ENCODE peak calls at places on chromosomes 16 and 17, in eight cellular contexts. K is naive thymus-derived CD4-positive, alpha-beta T cell; H is gastrocnemius medialis; P is esophagus squamous epithelium; J is DND-41; Y is lower lobe of right lung; Q is keratinocyte; V is neuronal stem cell. R is an unnamed sample. For H3K4me1 and H3K27me3, the result is how much of the 10 kb centered on the place peaks cover.

GRCh38 chr16:31177136-31177535 is 2.8 kb upstream of the FUS start:
- DNase-seq in J (peak), Y (peak), Q (no peak), P (no peak), H (no peak), V (no peak), K (peak), R (peak)

GRCh38 chr16:12191102-12191501 is 214.6 kb downstream of the SNX29 start:
- DNase-seq in V (no peak), Q (no peak), J (no peak), H (no peak), K (no peak), P (no peak), Y (no peak), R (no peak)

GRCh38 chr17:3690094-3690715 is 5.8 kb downstream of the P2RX5 start:
- DNase-seq in P (no peak), V (no peak), K (no peak), J (no peak), Y (peak), Q (no peak), H (no peak), R (peak)

GRCh38 chr16:86214326-86215232 is 295.7 kb upstream of the FOXF1 start:
- DNase-seq in Q (no peak), H (no peak), V (no peak), Y (no peak), J (no peak), K (no peak), P (no peak), R (no peak)

GRCh38 chr16:89890200-89890599 is 16.8 kb downstream of the TCF25 start:
- DNase-seq in P (no peak), V (no peak), Q (no peak), Y (no peak), K (no peak), H (no peak), J (no peak), R (no peak)

GRCh38 chr17:9329251-9329921 is 246.2 kb downstream of the STX8 start:
- DNase-seq in H (peak), Q (no peak), Y (no peak), K (no peak), V (no peak), J (no peak), P (no peak), R (no peak)

GRCh38 chr16:85396879-85397871 is 215.9 kb upstream of the GSE1 start:
- DNase-seq in K (no peak), V (no peak), Q (no peak), H (no peak), J (peak), Y (peak), P (no peak), R (no peak)

GRCh38 chr17:12789976-12790805 is 893 bp downstream of the ARHGAP44 start:
- DNase-seq in P (no peak), V (peak), H (no peak), Q (no peak), Y (no peak), J (no peak), K (no peak), R (no peak)

GRCh38 chr17:62101090-62101489 is 36.0 kb upstream of the MED13 start:
- DNase-seq in H (no peak), V (no peak), K (no peak), J (no peak), P (no peak), Y (no peak), Q (no peak), R (no peak)

GRCh38 chr17:2706911-2707510 is 4.6 kb downstream of the CLUH start:
- DNase-seq in H (peak), K (no peak), P (no peak), J (no peak), Q (no peak), V (no peak), Y (peak), R (no peak)

DNA sequence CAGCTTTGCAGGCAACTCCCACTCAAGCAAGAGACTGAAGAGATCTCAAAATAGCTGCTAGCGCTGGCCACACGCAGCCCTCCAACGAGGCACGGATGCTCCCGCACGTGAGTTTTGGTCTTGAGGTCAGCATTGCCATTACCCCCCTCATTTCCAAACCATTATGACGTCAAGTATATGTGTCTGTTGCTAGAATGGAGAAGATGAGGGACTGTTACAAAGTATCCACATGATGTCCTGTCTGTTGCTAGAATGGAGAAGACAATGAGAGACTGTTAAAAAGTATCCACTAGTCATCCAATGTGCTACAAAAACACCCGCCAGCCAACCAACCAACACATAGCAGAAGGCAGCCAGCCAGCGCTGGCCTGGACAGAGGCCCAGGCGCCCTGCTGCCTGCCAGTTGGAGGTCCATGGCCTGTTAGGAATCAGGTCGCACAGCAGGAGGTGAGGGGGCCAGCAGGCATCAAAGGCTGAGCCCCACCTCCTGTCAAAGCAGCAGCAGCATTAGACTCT is 24.8 kb downstream of the KLHDC4 start:
- DNase-seq in H (no peak), P (no peak), V (no peak), J (no peak), Q (no peak), K (no peak), Y (no peak), R (no peak)
- H3K27ac ChIP-seq in H (no peak), P (no peak), V (no peak), J (no peak), Q (no peak), K (no peak), Y (no peak), R (no peak)

GRCh38 chr17:8152112-8152775 is at the start of gene PER1:
- DNase-seq in J (peak), P (peak), K (peak), Q (no peak), Y (peak), V (peak), H (peak), R (peak)
- H3K4me1 ChIP-seq in J (half or more), P (under half), K (half or more), Q (under half), Y (half or more), V (under half), H (under half), R (half or more)

GRCh38 chr17:48693178-48693577 is 29.1 kb downstream of the PRAC1 start:
- DNase-seq in K (no peak), V (no peak), H (no peak), P (no peak), J (no peak), Q (no peak), Y (no peak), R (no peak)

GRCh38 chr17:48690655-48691054 is 31.7 kb downstream of the PRAC1 start:
- DNase-seq in J (no peak), Y (no peak), P (no peak), H (no peak), V (no peak), Q (no peak), K (no peak), R (no peak)

GRCh38 chr17:48692049-48692448 is 30.3 kb downstream of the PRAC1 start:
- DNase-seq in J (no peak), V (no peak), H (no peak), K (no peak), Q (no peak), P (no peak), Y (no peak), R (no peak)
- H3K27me3 ChIP-seq in J (under half), V (under half), H (under half), K (under half), Q (under half), P (half or more), Y (under half), R (under half)

DNA sequence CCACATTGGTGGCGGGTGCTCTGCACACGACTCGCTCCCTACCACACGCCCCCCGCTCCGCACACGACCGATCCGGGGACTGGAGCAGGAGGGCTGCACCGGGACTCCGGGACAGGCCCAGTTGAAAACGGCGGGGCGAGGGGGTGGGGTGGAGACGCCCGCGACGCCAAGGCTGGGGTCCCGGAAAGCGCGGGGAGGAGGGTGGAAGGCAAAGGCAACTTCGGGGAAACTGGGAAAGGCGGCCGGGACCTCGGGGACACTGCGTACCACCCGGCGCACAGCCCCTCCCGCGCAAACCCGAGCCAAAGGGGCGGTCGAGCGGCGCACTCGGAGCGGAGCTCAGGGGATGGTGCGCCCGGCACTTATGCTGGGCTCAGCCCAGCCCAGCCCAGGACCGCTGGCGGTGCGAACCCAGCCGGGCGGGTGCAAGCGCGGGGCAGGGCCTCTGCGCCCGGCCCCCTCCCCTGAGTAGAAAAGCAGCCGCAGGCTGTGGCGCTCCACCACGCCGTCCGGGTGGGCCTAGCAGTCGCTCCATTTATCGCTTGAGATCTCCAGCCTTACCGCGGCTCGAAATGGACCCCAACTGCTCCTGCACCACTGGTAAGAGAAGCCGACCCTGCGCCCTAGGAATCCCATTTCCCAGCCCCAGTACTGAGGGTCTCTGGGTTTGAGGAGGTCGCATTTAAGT is at the start of gene MT1M:
- DNase-seq in J (no peak), Y (peak), K (no peak), Q (no peak), V (no peak), H (peak), P (no peak), R (no peak)
- H3K27ac ChIP-seq in J (no peak), Y (peak), K (no peak), Q (no peak), V (no peak), H (peak), P (peak), R (no peak)